ENCODE peak calls at places on chromosomes 16 and 17, in five cellular contexts. I is psoas muscle, L is stomach, E is tibial nerve, G is Karpas-422. J is an unnamed sample. For H3K4me1, the result is how much of the 10 kb centered on the place peaks cover.

GRCh38 chr17:35002876-35003551 is 22.7 kb downstream of the LIG3 start:
- DNase-seq in G (no peak), L (peak), E (no peak), I (no peak), J (no peak)

GRCh38 chr16:74521691-74522090 is 85.2 kb downstream of the GLG1 start:
- DNase-seq in E (no peak), G (no peak), I (no peak), L (no peak), J (no peak)

GRCh38 chr17:35051579-35052239 is 11.8 kb downstream of the RFFL start:
- DNase-seq in I (no peak), G (no peak), E (no peak), L (no peak), J (no peak)

GRCh38 chr17:80830020-80830780 is 161.4 kb upstream of the CHMP6 start:
- DNase-seq in G (no peak), E (no peak), L (no peak), I (peak), J (no peak)

GRCh38 chr17:49951362-49952080 is 17.5 kb upstream of the DLX4 start:
- DNase-seq in G (no peak), L (no peak), I (no peak), E (no peak), J (no peak)

GRCh38 chr17:10171057-10171456 is 27.3 kb downstream of the GAS7 start:
- DNase-seq in L (no peak), G (no peak), E (no peak), I (peak), J (no peak)

GRCh38 chr17:75512946-75513666 is 2.2 kb downstream of the CASKIN2 start:
- DNase-seq in I (no peak), E (no peak), L (no peak), G (no peak), J (no peak)

GRCh38 chr16:3101841-3102470 is 2.9 kb upstream of the ZSCAN10 start:
- DNase-seq in G (no peak), E (no peak), I (peak), L (no peak), J (no peak)

GRCh38 chr16:58938856-58939255 is 204.7 kb upstream of the GOT2 start:
- DNase-seq in I (no peak), E (no peak), G (no peak), L (no peak), J (no peak)

GRCh38 chr17:31820691-31821435 is 38.2 kb downstream of the COPRS start:
- DNase-seq in E (no peak), I (no peak), L (no peak), G (no peak), J (no peak)

GRCh38 chr17:70552230-70552981 is 383.1 kb downstream of the KCNJ2 start:
- DNase-seq in G (peak), L (no peak), E (no peak), I (no peak), J (peak)

GRCh38 chr16:7550096-7550495 is 217.5 kb downstream of the RBFOX1 start:
- DNase-seq in L (no peak), G (no peak), I (no peak), E (no peak), J (no peak)

GRCh38 chr17:17860761-17861107 is 23.9 kb upstream of the SREBF1 start:
- DNase-seq in E (no peak), G (no peak), L (no peak), I (no peak), J (no peak)

GRCh38 chr17:58969612-58970011 is 137.1 kb downstream of the TRIM37 start:
- DNase-seq in G (no peak), I (no peak), E (no peak), L (no peak), J (no peak)

GRCh38 chr17:81931557-81932332 is 4.2 kb upstream of the MAFG start:
- DNase-seq in I (no peak), G (no peak), E (no peak), L (no peak), J (no peak)

GRCh38 chr17:50314456-50315011 is 31.4 kb upstream of the XYLT2 start:
- DNase-seq in E (no peak), L (no peak), G (no peak), I (no peak), J (no peak)

GRCh38 chr17:40304464-40304863 is 4.5 kb upstream of the RARA start:
- DNase-seq in G (no peak), E (no peak), I (no peak), L (no peak), J (no peak)

DNA sequence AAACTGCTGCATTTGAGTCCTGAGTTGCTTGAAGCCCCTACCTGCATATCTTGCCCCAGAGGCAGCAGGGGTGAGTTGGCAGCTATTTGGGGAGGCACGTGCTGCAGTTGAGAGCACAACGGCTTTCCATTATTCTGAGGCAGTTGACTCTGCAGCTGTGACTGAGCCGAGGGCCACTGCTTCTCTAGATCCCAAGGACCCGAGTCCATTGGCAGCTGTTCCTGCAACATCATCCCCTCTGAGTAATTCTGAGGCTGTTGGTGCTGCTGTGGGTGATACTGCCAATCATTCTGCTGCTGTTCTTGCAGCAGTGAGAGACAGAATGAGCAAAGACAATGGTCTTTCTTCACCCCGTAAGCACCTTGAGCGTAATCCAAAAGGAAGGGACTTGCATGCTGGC is 12.7 kb downstream of the TERF2IP start:
- DNase-seq in I (no peak), G (no peak), L (no peak), E (no peak), J (no peak)
- H3K27ac ChIP-seq in I (no peak), G (no peak), L (no peak), E (no peak), J (no peak)

GRCh38 chr16:87490091-87490798 is 2.6 kb downstream of the ZCCHC14 start:
- DNase-seq in E (no peak), G (no peak), I (no peak), L (no peak), J (no peak)

GRCh38 chr16:87495578-87495977 is 2.8 kb upstream of the ZCCHC14 start:
- DNase-seq in G (no peak), E (no peak), I (no peak), L (no peak), J (no peak)

GRCh38 chr16:87492721-87493554 is at the start of gene ZCCHC14:
- DNase-seq in L (peak), G (no peak), E (peak), I (peak), J (peak)

GRCh38 chr16:87489434-87490045 is 3.3 kb downstream of the ZCCHC14 start:
- DNase-seq in E (no peak), L (no peak), I (no peak), G (no peak), J (no peak)

DNA sequence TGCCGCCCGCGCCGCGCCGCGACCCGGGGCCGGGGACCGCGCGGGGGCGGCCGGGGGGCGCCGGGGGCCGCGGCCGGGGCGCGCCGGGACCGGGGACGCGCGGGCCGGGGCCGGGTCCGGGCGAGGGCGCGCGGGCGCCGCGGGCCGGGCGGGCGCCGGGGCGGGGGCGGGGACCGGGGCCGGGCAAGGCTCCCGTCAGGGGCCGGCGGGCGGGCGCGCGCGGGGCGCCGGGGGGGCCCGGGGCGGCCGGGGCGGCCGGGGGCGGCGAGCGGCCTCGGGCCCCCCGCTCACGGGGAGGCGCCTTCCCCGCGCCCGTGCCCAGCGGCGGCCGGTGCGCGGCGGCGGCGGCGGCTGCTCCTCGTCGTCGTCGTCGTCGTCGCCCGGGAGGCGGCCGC is 586 bp downstream of the ZCCHC14 start:
- DNase-seq in L (no peak), E (no peak), G (no peak), I (no peak), J (no peak)
- H3K4me1 ChIP-seq in L (half or more), E (half or more), G (under half), I (under half), J (under half)

DNA sequence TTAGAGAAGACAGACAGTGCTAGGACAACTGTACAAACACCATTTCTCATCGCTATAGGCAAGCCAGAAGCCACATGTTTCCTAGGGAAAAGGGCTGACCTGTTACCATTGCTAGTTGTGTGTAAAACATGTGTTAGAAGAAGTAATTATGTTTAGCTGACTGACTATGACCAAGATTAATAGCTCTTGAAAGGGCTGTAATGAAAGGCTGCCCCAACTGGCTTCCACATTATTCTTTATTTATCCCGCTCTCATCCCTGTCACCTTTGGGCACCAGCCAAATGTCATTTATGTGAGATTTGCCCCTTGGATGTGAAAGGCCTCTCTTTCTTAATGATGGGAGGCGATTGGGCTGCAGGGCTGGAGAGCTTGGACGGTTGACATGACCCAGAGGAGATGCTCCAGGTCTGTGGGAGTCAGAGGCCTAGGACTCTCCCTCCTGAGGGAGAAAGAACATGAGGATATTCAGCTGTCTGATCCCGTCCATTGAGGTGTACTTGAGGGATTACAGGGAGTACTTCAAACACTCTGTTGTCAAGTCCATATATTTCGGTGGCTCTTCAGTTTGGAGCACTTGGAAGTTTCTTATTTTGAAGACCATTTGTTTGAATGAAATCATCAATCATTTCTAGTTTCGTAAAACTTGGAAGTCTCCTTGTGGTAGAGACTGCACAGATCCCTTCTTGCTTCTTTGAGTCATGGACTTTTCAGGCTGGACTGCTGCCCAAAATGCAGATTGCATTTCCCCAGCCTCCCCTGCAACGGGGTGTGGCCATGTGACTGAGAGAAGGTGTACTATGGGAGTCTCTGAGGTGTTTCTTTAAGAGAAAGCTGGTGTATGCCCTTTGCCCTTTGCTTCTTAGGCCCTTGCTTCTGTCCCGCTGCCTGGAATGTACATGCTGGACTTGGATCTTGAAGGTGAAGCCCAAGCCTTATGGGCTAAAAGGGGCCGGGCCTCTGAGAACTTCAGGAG is 51.3 kb downstream of the FTO start:
- DNase-seq in E (no peak), L (peak), G (no peak), I (peak), J (no peak)
- H3K27ac ChIP-seq in E (no peak), L (peak), G (peak), I (no peak), J (no peak)

DNA sequence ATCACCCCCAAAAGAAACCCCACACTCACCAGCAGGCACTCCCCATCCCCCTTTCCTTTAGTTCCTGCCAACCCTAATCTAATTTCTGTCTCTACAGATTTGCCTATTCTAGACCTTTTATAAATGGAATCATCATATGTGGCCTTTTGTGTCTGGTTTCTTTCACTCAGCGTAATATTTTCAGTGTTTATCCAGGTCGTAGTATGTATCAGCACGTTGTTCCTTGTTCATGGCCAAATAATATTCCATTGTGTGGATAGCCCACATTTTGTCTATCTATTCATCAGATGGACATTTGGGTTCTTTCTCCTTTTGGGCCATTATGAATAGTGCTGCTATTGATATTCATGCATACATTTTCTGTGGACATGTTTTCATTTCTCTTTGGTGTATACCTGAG is 73.6 kb downstream of the OR1D5 start:
- DNase-seq in I (no peak), L (no peak), G (no peak), E (no peak), J (no peak)
- H3K4me1 ChIP-seq in I (under half), L (under half), G (under half), E (under half), J (under half)

GRCh38 chr16:68640972-68641371 is 4.1 kb upstream of the CDH3 start:
- DNase-seq in G (no peak), E (no peak), L (peak), I (no peak), J (no peak)
- H3K27ac ChIP-seq in G (no peak), E (no peak), L (no peak), I (no peak), J (no peak)

GRCh38 chr16:81696959-81697293 is 82.2 kb upstream of the PLCG2 start:
- DNase-seq in E (no peak), L (no peak), G (no peak), I (no peak), J (no peak)

GRCh38 chr16:81696136-81696958 is 82.7 kb upstream of the PLCG2 start:
- DNase-seq in G (no peak), E (no peak), I (no peak), L (no peak), J (no peak)

GRCh38 chr16:81697886-81698635 is 81.0 kb upstream of the PLCG2 start:
- DNase-seq in I (peak), G (no peak), E (no peak), L (no peak), J (no peak)

GRCh38 chr16:81695431-81695890 is 83.6 kb upstream of the PLCG2 start:
- DNase-seq in L (no peak), I (no peak), G (no peak), E (no peak), J (no peak)

GRCh38 chr16:81697321-81697885 is 81.7 kb upstream of the PLCG2 start:
- DNase-seq in I (no peak), E (no peak), G (peak), L (peak), J (no peak)
- H3K4me1 ChIP-seq in I (under half), E (under half), G (under half), L (under half), J (under half)

DNA sequence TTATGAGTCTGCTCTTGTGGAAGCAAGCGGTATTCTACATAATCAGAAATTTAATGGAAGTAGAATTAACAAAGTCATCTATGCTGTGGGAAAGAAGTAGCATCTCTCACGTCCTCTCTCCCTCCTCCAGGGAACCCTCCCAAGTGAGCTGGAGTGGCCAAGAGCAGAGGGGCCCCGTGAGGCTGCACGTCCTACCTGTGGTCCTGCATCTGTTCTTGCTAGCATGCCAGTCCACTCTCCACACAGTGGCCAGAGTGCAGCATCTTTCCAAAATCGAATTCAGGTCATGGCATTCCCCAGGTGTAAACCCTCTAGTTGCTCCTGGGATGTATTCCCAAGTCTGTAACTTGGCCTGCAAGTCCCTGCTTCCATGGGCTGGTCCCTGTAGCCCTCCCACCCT is 10.1 kb downstream of the KIAA0513 start:
- DNase-seq in I (peak), L (no peak), G (no peak), E (no peak), J (no peak)
- H3K27ac ChIP-seq in I (no peak), L (peak), G (no peak), E (no peak), J (no peak)

GRCh38 chr16:89365044-89365467 is 125.3 kb downstream of the ANKRD11 start:
- DNase-seq in E (no peak), L (no peak), I (no peak), G (no peak), J (no peak)

GRCh38 chr16:89361756-89362155 is 128.6 kb downstream of the ANKRD11 start:
- DNase-seq in I (peak), E (no peak), G (no peak), L (no peak), J (no peak)

GRCh38 chr16:89365996-89366395 is 124.4 kb downstream of the ANKRD11 start:
- DNase-seq in E (no peak), I (no peak), G (no peak), L (no peak), J (no peak)

GRCh38 chr16:89364603-89365002 is 125.8 kb downstream of the ANKRD11 start:
- DNase-seq in E (no peak), I (peak), G (no peak), L (peak), J (no peak)

DNA sequence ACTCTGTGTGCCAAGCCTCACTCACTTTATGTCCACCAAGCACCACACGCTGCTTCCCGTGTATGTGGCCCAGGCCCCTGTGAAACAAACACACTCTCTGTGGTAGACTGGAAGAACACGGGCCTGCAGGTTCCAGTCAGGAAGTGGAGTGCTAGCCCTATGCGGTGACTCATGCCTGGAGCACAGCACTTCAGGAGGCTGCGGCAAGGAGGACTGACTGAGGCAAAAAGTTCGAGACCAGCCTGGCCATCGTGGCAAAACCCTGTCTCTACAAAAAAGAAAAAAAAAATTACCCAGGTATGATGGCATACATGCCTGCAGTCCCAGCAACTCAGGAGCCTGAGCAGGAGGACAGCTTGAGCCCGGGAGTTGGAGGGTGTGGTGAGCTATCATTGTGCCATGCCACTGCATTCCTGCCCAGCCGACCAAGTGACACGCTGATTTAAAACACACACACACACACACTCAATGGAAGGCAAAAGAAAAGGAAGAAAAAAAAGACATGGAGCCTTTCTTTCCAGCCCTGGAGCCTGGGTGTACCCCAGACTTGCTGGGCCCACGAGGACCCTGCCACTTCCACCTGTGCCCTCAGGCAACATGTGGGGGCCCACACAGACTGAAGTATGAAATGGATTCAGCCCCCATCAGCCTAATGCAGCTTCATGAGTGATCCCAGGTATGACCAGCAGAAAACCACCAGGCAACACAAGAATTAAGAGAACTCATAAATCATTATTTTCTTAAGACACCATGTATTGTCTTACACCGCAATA is 126.6 kb downstream of the ANKRD11 start:
- DNase-seq in G (no peak), L (peak), I (peak), E (no peak), J (no peak)
- H3K4me1 ChIP-seq in G (under half), L (half or more), I (half or more), E (half or more), J (under half)